ENCODE peak calls at places on chromosomes 16 and 17, in eight cellular contexts. R, V, U, F, A, M, W and D are unnamed samples.

GRCh38 chr16:27600386-27600785 is 50.4 kb downstream of the KATNIP start:
- DNase-seq in U (no peak), M (no peak), A (no peak), R (no peak), F (no peak), V (no peak), W (no peak), D (no peak)

GRCh38 chr17:3698139-3698538 is 2.2 kb upstream of the P2RX5 start:
- DNase-seq in U (no peak), W (no peak), R (no peak), F (no peak), A (no peak), V (no peak), M (no peak), D (no peak)

GRCh38 chr17:48715496-48716399 is 6.6 kb downstream of the PRAC1 start:
- DNase-seq in R (no peak), M (no peak), W (peak), V (no peak), F (no peak), A (no peak), U (no peak), D (no peak)

GRCh38 chr17:31007695-31008373 is 37.0 kb downstream of the RNF135 start:
- DNase-seq in F (no peak), U (no peak), M (no peak), A (no peak), R (no peak), W (no peak), V (no peak), D (no peak)

GRCh38 chr16:57110937-57111336 is 18.6 kb downstream of the CPNE2 start:
- DNase-seq in R (no peak), M (no peak), U (no peak), W (no peak), F (no peak), A (no peak), V (no peak), D (no peak)

GRCh38 chr17:64165347-64165746 is 35.4 kb upstream of the ERN1 start:
- DNase-seq in U (no peak), A (no peak), W (no peak), F (no peak), V (no peak), M (no peak), R (no peak), D (no peak)

GRCh38 chr17:34885076-34885475 is 76.2 kb downstream of the CCT6B start:
- DNase-seq in W (no peak), M (no peak), R (no peak), V (no peak), A (no peak), U (no peak), F (no peak), D (no peak)

GRCh38 chr16:68590201-68590994 is 51.3 kb downstream of the ZFP90 start:
- DNase-seq in W (peak), U (peak), R (no peak), V (peak), A (peak), M (peak), F (peak), D (no peak)

GRCh38 chr17:79951361-79952264 is 84.1 kb downstream of the TBC1D16 start:
- DNase-seq in A (peak), V (peak), U (no peak), W (no peak), F (peak), M (peak), R (peak), D (peak)

GRCh38 chr17:49436174-49436573 is 21.5 kb upstream of the PHB1 start:
- DNase-seq in R (no peak), F (no peak), V (no peak), U (no peak), M (no peak), A (no peak), W (no peak), D (no peak)

GRCh38 chr17:76090517-76091135 is 11.6 kb downstream of the ZACN start:
- DNase-seq in W (no peak), A (no peak), M (no peak), U (no peak), R (no peak), F (no peak), V (no peak), D (no peak)

GRCh38 chr16:59169168-59169567 is 435.1 kb upstream of the GOT2 start:
- DNase-seq in V (no peak), W (no peak), F (no peak), R (no peak), A (no peak), M (peak), U (no peak), D (no peak)

GRCh38 chr17:77127735-77128361 is 12.9 kb upstream of the SEC14L1 start:
- DNase-seq in M (peak), V (peak), U (peak), R (no peak), F (no peak), W (no peak), A (peak), D (no peak)

GRCh38 chr16:4232541-4233386 is 9.1 kb downstream of the SRL start:
- DNase-seq in W (no peak), U (no peak), V (no peak), R (no peak), F (no peak), A (no peak), M (no peak), D (no peak)

GRCh38 chr17:9259419-9259818 is 238.1 kb downstream of the NTN1 start:
- DNase-seq in F (no peak), U (no peak), V (no peak), R (no peak), M (no peak), W (no peak), A (no peak), D (no peak)

GRCh38 chr17:21549107-21549687 is 143.1 kb upstream of the KCNJ18 start:
- DNase-seq in M (peak), R (no peak), W (no peak), F (peak), U (no peak), V (peak), A (no peak), D (peak)

GRCh38 chr16:84699147-84699711 is 571 bp upstream of the USP10 start:
- DNase-seq in A (peak), R (peak), V (no peak), U (no peak), M (no peak), F (no peak), W (peak), D (no peak)

GRCh38 chr17:42682400-42683384 is at the start of gene CNTNAP1:
- DNase-seq in U (no peak), V (peak), A (peak), W (peak), F (peak), R (peak), M (peak), D (peak)

GRCh38 chr17:83145358-83145738 is 65.9 kb downstream of the METRNL start:
- DNase-seq in W (no peak), F (no peak), M (no peak), A (no peak), R (no peak), V (no peak), U (no peak), D (no peak)

GRCh38 chr16:30609002-30609927 is 924 bp downstream of the ZNF689 start:
- DNase-seq in U (no peak), M (peak), W (peak), A (peak), V (no peak), F (no peak), R (no peak), D (no peak)

GRCh38 chr16:89847056-89847929 is 19.0 kb downstream of the SPIRE2 start:
- DNase-seq in A (no peak), U (no peak), R (no peak), M (no peak), V (no peak), F (no peak), W (no peak), D (no peak)

GRCh38 chr17:68085751-68086445 is 50.4 kb downstream of the KPNA2 start:
- DNase-seq in V (no peak), R (peak), M (no peak), W (no peak), F (no peak), U (no peak), A (no peak), D (no peak)

GRCh38 chr17:57758654-57759053 is 13.6 kb upstream of the CCDC182 start:
- DNase-seq in A (no peak), M (no peak), V (no peak), W (no peak), R (no peak), F (no peak), U (no peak), D (no peak)

GRCh38 chr16:54062361-54063346 is 223.9 kb downstream of the IRX3 start:
- DNase-seq in W (no peak), F (no peak), A (peak), M (no peak), R (no peak), V (no peak), U (no peak), D (no peak)

GRCh38 chr16:78122774-78123315 is 23.4 kb downstream of the WWOX start:
- DNase-seq in A (peak), W (peak), F (peak), U (no peak), M (peak), R (peak), V (peak), D (peak)

GRCh38 chr16:47646914-47647313 is 185.8 kb downstream of the PHKB start:
- DNase-seq in V (no peak), A (no peak), R (no peak), U (no peak), F (no peak), M (no peak), W (no peak), D (no peak)

GRCh38 chr17:76640550-76641380 is 2.8 kb downstream of the ST6GALNAC1 start:
- DNase-seq in W (no peak), A (no peak), M (no peak), V (no peak), F (no peak), U (no peak), R (no peak), D (no peak)

GRCh38 chr16:88059701-88060386 is 108.6 kb downstream of the BANP start:
- DNase-seq in V (no peak), U (no peak), W (no peak), A (no peak), F (no peak), R (no peak), M (no peak), D (no peak)

GRCh38 chr17:83064732-83065659 is 14.4 kb upstream of the METRNL start:
- DNase-seq in A (no peak), V (peak), M (no peak), F (no peak), U (no peak), R (peak), W (no peak), D (no peak)

GRCh38 chr17:30117548-30118155 is 1.0 kb downstream of the NSRP1 start:
- DNase-seq in A (no peak), W (no peak), F (no peak), V (no peak), M (no peak), U (no peak), R (no peak), D (no peak)

GRCh38 chr16:70685061-70685937 is 554 bp downstream of the MTSS2 start:
- DNase-seq in M (no peak), V (no peak), F (no peak), W (peak), R (peak), U (no peak), A (no peak), D (no peak)

GRCh38 chr17:70080541-70081347 is 5.7 kb downstream of the KCNJ16 start:
- DNase-seq in M (no peak), F (peak), U (no peak), V (peak), W (no peak), A (no peak), R (no peak), D (peak)

GRCh38 chr17:53462393-53462811 is 360.3 kb upstream of the KIF2B start:
- DNase-seq in M (peak), F (no peak), V (peak), W (no peak), U (no peak), A (peak), R (no peak), D (no peak)